ENCODE peak calls at places on chromosomes 7 and 10, in five cellular contexts. One of them, this sample, is unnamed.

GRCh38 chr7:154423219-154423618 is 371.0 kb downstream of the DPP6 start:
- DNase-seq in pancreas: no peak
- DNase-seq in uterus: no peak
- DNase-seq in SK-N-SH: no peak
- DNase-seq in lower lobe of right lung: no peak
- DNase-seq in this sample: no peak

GRCh38 chr10:59033622-59034021 is 142.8 kb upstream of the PHYHIPL start:
- DNase-seq in pancreas: no peak
- DNase-seq in uterus: no peak
- DNase-seq in SK-N-SH: no peak
- DNase-seq in lower lobe of right lung: no peak
- DNase-seq in this sample: no peak

GRCh38 chr7:17492437-17492836 is 194.0 kb downstream of the AHR start:
- DNase-seq in pancreas: no peak
- DNase-seq in uterus: no peak
- DNase-seq in SK-N-SH: no peak
- DNase-seq in lower lobe of right lung: no peak
- DNase-seq in this sample: no peak

GRCh38 chr10:58435297-58435696 is 50.1 kb downstream of the TFAM start:
- DNase-seq in pancreas: peak; percentile 36
- DNase-seq in uterus: no peak
- DNase-seq in SK-N-SH: no peak
- DNase-seq in lower lobe of right lung: no peak
- DNase-seq in this sample: peak; percentile 69

GRCh38 chr10:49385939-49386922 is 9.7 kb downstream of the DRGX start:
- DNase-seq in pancreas: no peak
- DNase-seq in uterus: no peak
- DNase-seq in SK-N-SH: no peak
- DNase-seq in lower lobe of right lung: no peak
- DNase-seq in this sample: no peak

GRCh38 chr10:128001886-128002285 is 95.0 kb downstream of the PTPRE start:
- DNase-seq in pancreas: no peak
- DNase-seq in uterus: no peak
- DNase-seq in SK-N-SH: no peak
- DNase-seq in lower lobe of right lung: no peak
- DNase-seq in this sample: no peak

GRCh38 chr7:129853661-129854268 is 99.0 kb downstream of the UBE2H start:
- DNase-seq in pancreas: no peak
- DNase-seq in uterus: no peak
- DNase-seq in SK-N-SH: no peak
- DNase-seq in lower lobe of right lung: no peak
- DNase-seq in this sample: peak; percentile 39

GRCh38 chr10:77582710-77583115 is 54.9 kb downstream of the KCNMA1 start:
- DNase-seq in pancreas: peak; percentile 57
- DNase-seq in uterus: no peak
- DNase-seq in SK-N-SH: no peak
- DNase-seq in lower lobe of right lung: peak; percentile 66
- DNase-seq in this sample: peak; percentile 47

GRCh38 chr7:1707756-1708611 is 37.9 kb downstream of the ELFN1 start:
- DNase-seq in pancreas: no peak
- DNase-seq in uterus: no peak
- DNase-seq in SK-N-SH: peak; percentile 48
- DNase-seq in lower lobe of right lung: peak; percentile 25
- DNase-seq in this sample: no peak

GRCh38 chr10:60148266-60148840 is 241.3 kb downstream of the ANK3 start:
- DNase-seq in pancreas: peak; percentile 25
- DNase-seq in uterus: peak; percentile 71
- DNase-seq in SK-N-SH: no peak
- DNase-seq in lower lobe of right lung: no peak
- DNase-seq in this sample: no peak

GRCh38 chr10:101071266-101071884 is 9.6 kb downstream of the KAZALD1 start:
- DNase-seq in pancreas: no peak
- DNase-seq in uterus: no peak
- DNase-seq in SK-N-SH: no peak
- DNase-seq in lower lobe of right lung: peak; percentile 90
- DNase-seq in this sample: no peak

GRCh38 chr7:2228921-2229320 is 3.8 kb downstream of the MAD1L1 start:
- DNase-seq in pancreas: no peak
- DNase-seq in uterus: no peak
- DNase-seq in SK-N-SH: peak; percentile 76
- DNase-seq in lower lobe of right lung: no peak
- DNase-seq in this sample: no peak

GRCh38 chr10:80500572-80501380 is 36.9 kb upstream of the SH2D4B start:
- DNase-seq in pancreas: no peak
- DNase-seq in uterus: no peak
- DNase-seq in SK-N-SH: no peak
- DNase-seq in lower lobe of right lung: no peak
- DNase-seq in this sample: no peak

GRCh38 chr10:15374156-15374555 is 3.1 kb upstream of the FAM171A1 start:
- DNase-seq in pancreas: no peak
- DNase-seq in uterus: no peak
- DNase-seq in SK-N-SH: no peak
- DNase-seq in lower lobe of right lung: no peak
- DNase-seq in this sample: no peak

GRCh38 chr7:44965441-44965903 is 13.3 kb downstream of the MYO1G start:
- DNase-seq in pancreas: no peak
- DNase-seq in uterus: no peak
- DNase-seq in SK-N-SH: no peak
- DNase-seq in lower lobe of right lung: no peak
- DNase-seq in this sample: no peak

GRCh38 chr10:107814865-107815487 is 650.5 kb upstream of the SORCS1 start:
- DNase-seq in pancreas: peak; percentile 36
- DNase-seq in uterus: peak; percentile 14
- DNase-seq in SK-N-SH: peak; percentile 54
- DNase-seq in lower lobe of right lung: no peak
- DNase-seq in this sample: peak; percentile 80

GRCh38 chr7:120521761-120522737 is 249.1 kb downstream of the KCND2 start:
- DNase-seq in pancreas: no peak
- DNase-seq in uterus: no peak
- DNase-seq in SK-N-SH: no peak
- DNase-seq in lower lobe of right lung: no peak
- DNase-seq in this sample: no peak

GRCh38 chr7:105648561-105649401 is 67.5 kb upstream of the EFCAB10 start:
- DNase-seq in pancreas: peak; percentile 30
- DNase-seq in uterus: no peak
- DNase-seq in SK-N-SH: peak; percentile 57
- DNase-seq in lower lobe of right lung: no peak
- DNase-seq in this sample: no peak

GRCh38 chr10:128268015-128268722 is 141.9 kb upstream of the MKI67 start:
- DNase-seq in pancreas: no peak
- DNase-seq in uterus: no peak
- DNase-seq in SK-N-SH: peak; percentile 87
- DNase-seq in lower lobe of right lung: no peak
- DNase-seq in this sample: no peak

GRCh38 chr7:110224643-110225042 is 866.3 kb upstream of the LRRN3 start:
- DNase-seq in pancreas: peak; percentile 52
- DNase-seq in uterus: no peak
- DNase-seq in SK-N-SH: peak; percentile 3
- DNase-seq in lower lobe of right lung: no peak
- DNase-seq in this sample: peak; percentile 65

GRCh38 chr7:122790558-122790957 is 87.8 kb upstream of the RNF148 start:
- DNase-seq in pancreas: no peak
- DNase-seq in uterus: no peak
- DNase-seq in SK-N-SH: no peak
- DNase-seq in lower lobe of right lung: no peak
- DNase-seq in this sample: no peak

GRCh38 chr7:73682745-73683055 is 553 bp downstream of the DNAJC30 start:
- DNase-seq in pancreas: no peak
- DNase-seq in uterus: no peak
- DNase-seq in SK-N-SH: no peak
- DNase-seq in lower lobe of right lung: no peak
- DNase-seq in this sample: no peak

GRCh38 chr7:73680501-73680900 is 2.8 kb downstream of the DNAJC30 start:
- DNase-seq in pancreas: no peak
- DNase-seq in uterus: no peak
- DNase-seq in SK-N-SH: no peak
- DNase-seq in lower lobe of right lung: no peak
- DNase-seq in this sample: no peak

GRCh38 chr7:73678862-73679261 is 4.4 kb downstream of the DNAJC30 start:
- DNase-seq in pancreas: no peak
- DNase-seq in uterus: no peak
- DNase-seq in SK-N-SH: no peak
- DNase-seq in lower lobe of right lung: no peak
- DNase-seq in this sample: no peak

GRCh38 chr7:73679709-73680108 is 3.5 kb downstream of the DNAJC30 start:
- DNase-seq in pancreas: no peak
- DNase-seq in uterus: no peak
- DNase-seq in SK-N-SH: no peak
- DNase-seq in lower lobe of right lung: no peak
- DNase-seq in this sample: no peak

GRCh38 chr7:73681031-73681430 is 2.2 kb downstream of the DNAJC30 start:
- DNase-seq in pancreas: no peak
- DNase-seq in uterus: no peak
- DNase-seq in SK-N-SH: no peak
- DNase-seq in lower lobe of right lung: no peak
- DNase-seq in this sample: no peak
- H3K4me1 ChIP-seq in pancreas: peaks cover 14% of the 10 kb centered on the region
- H3K4me1 ChIP-seq in uterus: no peaks in the 10 kb centered on the region
- H3K4me1 ChIP-seq in SK-N-SH: peaks cover 19% of the 10 kb centered on the region
- H3K4me1 ChIP-seq in lower lobe of right lung: peaks cover 37% of the 10 kb centered on the region
- H3K4me1 ChIP-seq in this sample: peaks cover 31% of the 10 kb centered on the region

GRCh38 chr7:143408686-143409551 is at the start of gene EPHA1:
- DNase-seq in pancreas: peak; percentile 66
- DNase-seq in uterus: no peak
- DNase-seq in SK-N-SH: no peak
- DNase-seq in lower lobe of right lung: peak; percentile 77
- DNase-seq in this sample: no peak
- TF ChIP-seq CTCF in pancreas: peak; percentile 29
- TF ChIP-seq CTCF in uterus: peak; percentile 39
- TF ChIP-seq CTCF in SK-N-SH: no peak
- TF ChIP-seq CTCF in lower lobe of right lung: peak; percentile 47
- TF ChIP-seq CTCF in this sample: peak; percentile 20

DNA sequence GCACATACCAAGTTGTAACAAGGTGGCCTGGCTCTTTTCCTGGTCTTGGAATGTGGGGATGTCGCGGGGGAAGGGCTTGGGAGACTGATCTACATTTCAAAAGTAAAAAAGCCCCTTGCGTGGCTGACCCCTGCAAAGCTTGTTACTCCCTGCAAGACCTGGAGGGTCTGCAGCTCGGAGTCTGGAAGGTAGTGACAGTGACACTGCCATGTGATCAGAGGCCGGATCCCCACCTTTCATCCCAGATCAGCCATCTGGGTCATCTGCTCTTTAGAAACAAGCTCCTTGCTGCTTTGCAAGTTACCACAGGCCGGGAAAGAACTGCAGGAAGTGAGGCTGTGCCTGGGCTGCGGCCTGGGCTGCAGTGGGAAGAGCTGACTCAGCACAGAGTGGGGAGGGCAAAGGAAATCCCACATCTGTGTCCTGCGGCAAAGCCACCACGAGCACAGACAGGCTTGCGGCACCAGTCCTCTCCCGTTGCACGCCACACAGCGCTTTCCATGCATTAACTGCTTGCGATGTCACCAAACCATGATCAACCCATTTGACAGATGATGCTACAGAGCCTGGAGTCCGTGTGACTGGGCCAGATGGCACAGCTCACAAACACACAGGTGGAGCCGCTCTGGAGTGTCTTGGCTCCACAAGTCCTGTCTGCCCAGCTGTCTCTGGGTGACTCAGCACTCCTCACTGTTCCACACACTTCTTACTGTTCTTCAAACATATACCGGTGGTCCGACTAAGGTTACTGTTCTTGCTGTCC is 97.7 kb downstream of the SH3PXD2A start:
- DNase-seq in pancreas: peak; percentile 36
- DNase-seq in uterus: no peak
- DNase-seq in SK-N-SH: no peak
- DNase-seq in lower lobe of right lung: no peak
- DNase-seq in this sample: peak; percentile 71
- H3K4me1 ChIP-seq in pancreas: peaks cover 12% of the 10 kb centered on the region
- H3K4me1 ChIP-seq in uterus: no peaks in the 10 kb centered on the region
- H3K4me1 ChIP-seq in SK-N-SH: peaks cover 40% of the 10 kb centered on the region
- H3K4me1 ChIP-seq in lower lobe of right lung: peaks cover 47% of the 10 kb centered on the region
- H3K4me1 ChIP-seq in this sample: peaks cover 8% of the 10 kb centered on the region

GRCh38 chr10:18651324-18652007 is at the start of gene NSUN6:
- DNase-seq in pancreas: peak; percentile 93
- DNase-seq in uterus: peak; percentile 91
- DNase-seq in SK-N-SH: peak; percentile 82
- DNase-seq in lower lobe of right lung: peak; percentile 93
- DNase-seq in this sample: peak; percentile 96
- TF ChIP-seq CTCF in pancreas: no peak
- TF ChIP-seq CTCF in uterus: peak; percentile 14
- TF ChIP-seq CTCF in SK-N-SH: no peak
- TF ChIP-seq CTCF in lower lobe of right lung: no peak
- TF ChIP-seq CTCF in this sample: no peak

GRCh38 chr7:4226166-4226857 is 455.8 kb upstream of the FOXK1 start:
- DNase-seq in pancreas: no peak
- DNase-seq in uterus: no peak
- DNase-seq in SK-N-SH: no peak
- DNase-seq in lower lobe of right lung: no peak
- DNase-seq in this sample: no peak
- H3K4me1 ChIP-seq in pancreas: no peaks in the 10 kb centered on the region
- H3K4me1 ChIP-seq in uterus: no peaks in the 10 kb centered on the region
- H3K4me1 ChIP-seq in SK-N-SH: no peaks in the 10 kb centered on the region
- H3K4me1 ChIP-seq in lower lobe of right lung: no peaks in the 10 kb centered on the region
- H3K4me1 ChIP-seq in this sample: no peaks in the 10 kb centered on the region

GRCh38 chr7:158948376-158948775 is 92.0 kb downstream of the DYNC2I1 start:
- DNase-seq in pancreas: no peak
- DNase-seq in uterus: no peak
- DNase-seq in SK-N-SH: no peak
- DNase-seq in lower lobe of right lung: no peak
- DNase-seq in this sample: no peak
- TF ChIP-seq CTCF in pancreas: no peak
- TF ChIP-seq CTCF in uterus: no peak
- TF ChIP-seq CTCF in SK-N-SH: no peak
- TF ChIP-seq CTCF in lower lobe of right lung: no peak
- TF ChIP-seq CTCF in this sample: no peak

GRCh38 chr10:96263173-96263572 is 8.2 kb downstream of the BLNK start:
- DNase-seq in pancreas: no peak
- DNase-seq in uterus: no peak
- DNase-seq in SK-N-SH: no peak
- DNase-seq in lower lobe of right lung: no peak
- DNase-seq in this sample: no peak
- H3K4me1 ChIP-seq in pancreas: peaks cover 31% of the 10 kb centered on the region
- H3K4me1 ChIP-seq in uterus: no peaks in the 10 kb centered on the region
- H3K4me1 ChIP-seq in SK-N-SH: no peaks in the 10 kb centered on the region
- H3K4me1 ChIP-seq in lower lobe of right lung: peaks cover 16% of the 10 kb centered on the region
- H3K4me1 ChIP-seq in this sample: no peaks in the 10 kb centered on the region

This sample was measured in adrenal gland.